ENCODE peak calls at places on chromosomes 6 and 20, in nine cellular contexts. R, X, Q, Z, H, T, A, J and Y are unnamed samples. For H3K36me3, the result is how much of the 10 kb centered on the place peaks cover.

GRCh38 chr20:48791014-48791413 is 36.8 kb downstream of the PREX1 start:
- DNase-seq in A (peak), Q (no peak), H (peak), R (no peak), J (no peak), X (no peak), T (peak), Z (no peak), Y (peak)

GRCh38 chr20:15823718-15824117 is 749.5 kb downstream of the KIF16B start:
- DNase-seq in A (no peak), T (peak), Z (no peak), H (no peak), J (no peak), R (no peak), X (no peak), Q (no peak), Y (no peak)

GRCh38 chr6:93416575-93417420 is 2.6 kb downstream of the EPHA7 start:
- DNase-seq in X (peak), A (peak), Z (peak), T (peak), J (no peak), R (peak), Q (peak), H (peak), Y (no peak)

GRCh38 chr6:32085759-32086458 is 23.2 kb downstream of the TNXB start:
- DNase-seq in T (peak), Q (no peak), X (no peak), R (no peak), J (no peak), H (no peak), A (no peak), Z (no peak), Y (peak)

GRCh38 chr6:225121-225721 is 67.1 kb upstream of the DUSP22 start:
- DNase-seq in Z (no peak), H (peak), J (no peak), X (no peak), Q (no peak), T (no peak), A (no peak), R (no peak), Y (no peak)

GRCh38 chr6:110331383-110331782 is 26.8 kb downstream of the METTL24 start:
- DNase-seq in X (no peak), T (no peak), Q (no peak), Z (no peak), J (no peak), A (no peak), R (no peak), H (no peak), Y (no peak)

GRCh38 chr20:5504061-5504739 is 187.4 kb upstream of the PROKR2 start:
- DNase-seq in Q (no peak), H (no peak), R (peak), X (no peak), Z (no peak), J (no peak), T (peak), A (peak), Y (no peak)

GRCh38 chr6:169428532-169428931 is 174.9 kb upstream of the THBS2 start:
- DNase-seq in Z (peak), J (no peak), X (no peak), Q (no peak), R (no peak), T (no peak), A (peak), H (no peak), Y (no peak)

GRCh38 chr20:59314872-59315500 is 14.6 kb downstream of the EDN3 start:
- DNase-seq in A (no peak), R (no peak), Q (no peak), J (no peak), H (no peak), Z (no peak), X (no peak), T (no peak), Y (no peak)

GRCh38 chr20:43744966-43745733 is 18.3 kb upstream of the GTSF1L start:
- DNase-seq in R (no peak), X (no peak), J (no peak), H (no peak), Q (no peak), T (no peak), Z (peak), A (no peak), Y (peak)

GRCh38 chr6:139977887-139978332 is 603.5 kb upstream of the CITED2 start:
- DNase-seq in Z (no peak), J (no peak), R (no peak), Q (peak), X (no peak), T (no peak), H (peak), A (peak), Y (no peak)

GRCh38 chr20:4925842-4926530 is 75.3 kb downstream of the SLC23A2 start:
- DNase-seq in J (no peak), H (peak), Z (no peak), R (no peak), Q (no peak), X (no peak), T (no peak), A (peak), Y (no peak)

GRCh38 chr20:63636752-63637633 is 10.1 kb upstream of the GMEB2 start:
- DNase-seq in X (no peak), H (no peak), Z (peak), A (peak), J (no peak), Q (no peak), R (no peak), T (no peak), Y (no peak)

GRCh38 chr6:118892248-118893094 is 1.5 kb upstream of the ASF1A start:
- DNase-seq in Q (no peak), A (peak), Z (no peak), R (no peak), H (peak), J (no peak), T (no peak), X (no peak), Y (peak)

GRCh38 chr20:54389872-54390271 is 85.5 kb upstream of the DOK5 start:
- DNase-seq in J (no peak), A (no peak), Q (no peak), X (no peak), H (no peak), T (no peak), R (no peak), Z (no peak), Y (no peak)

GRCh38 chr20:2706688-2707352 is 14.2 kb downstream of the EBF4 start:
- DNase-seq in A (no peak), J (no peak), H (no peak), Q (no peak), T (no peak), X (no peak), R (no peak), Z (peak), Y (no peak)

GRCh38 chr20:59724457-59725366 is 120.4 kb downstream of the PHACTR3 start:
- DNase-seq in H (no peak), R (no peak), T (no peak), Q (no peak), X (no peak), J (no peak), Z (no peak), A (no peak), Y (no peak)

GRCh38 chr6:57216235-57217101 is 5.6 kb downstream of the RAB23 start:
- DNase-seq in T (no peak), Q (no peak), J (no peak), Z (no peak), A (peak), X (no peak), R (no peak), H (peak), Y (no peak)

GRCh38 chr20:35845561-35845960 is 73.7 kb downstream of the PHF20 start:
- DNase-seq in Q (no peak), A (peak), Z (no peak), X (no peak), R (no peak), J (no peak), T (no peak), H (no peak), Y (no peak)

GRCh38 chr20:36830791-36831691 is 44.9 kb upstream of the TLDC2 start:
- DNase-seq in J (no peak), Q (no peak), X (no peak), H (peak), T (peak), Z (no peak), R (peak), A (peak), Y (no peak)

GRCh38 chr6:113879186-113880096 is 22.3 kb downstream of the MARCKS start:
- DNase-seq in Q (peak), R (peak), Z (peak), H (peak), A (peak), J (peak), T (peak), X (peak), Y (peak)

GRCh38 chr6:90039911-90040310 is 145.6 kb downstream of the GJA10 start:
- DNase-seq in Q (no peak), H (no peak), J (no peak), A (peak), T (no peak), Z (no peak), X (no peak), R (no peak), Y (no peak)

GRCh38 chr6:168355716-168356522 is 36.3 kb upstream of the DACT2 start:
- DNase-seq in A (peak), Q (peak), R (peak), H (no peak), X (no peak), J (peak), Z (peak), T (peak), Y (no peak)

GRCh38 chr20:17912916-17913315 is 55.7 kb downstream of the SNX5 start:
- DNase-seq in Q (no peak), R (no peak), A (peak), X (no peak), Z (no peak), H (peak), J (no peak), T (no peak), Y (no peak)

GRCh38 chr6:144217264-144217663 is 66.9 kb downstream of the STX11 start:
- DNase-seq in J (no peak), A (peak), T (no peak), Z (no peak), R (no peak), X (no peak), Q (peak), H (peak), Y (no peak)

GRCh38 chr20:19008497-19008896 is 194.9 kb downstream of the SCP2D1 start:
- DNase-seq in X (no peak), A (no peak), T (no peak), H (peak), Q (no peak), Z (peak), R (peak), J (no peak), Y (no peak)

GRCh38 chr6:36962874-36963273 is 8.3 kb downstream of the PI16 start:
- DNase-seq in Z (peak), A (peak), H (no peak), R (peak), X (no peak), Q (peak), J (no peak), T (no peak), Y (peak)

GRCh38 chr20:48783533-48784272 is 44.1 kb downstream of the PREX1 start:
- DNase-seq in R (no peak), J (no peak), T (no peak), X (no peak), A (peak), H (no peak), Q (no peak), Z (no peak), Y (peak)

GRCh38 chr20:59571591-59572314 is 32.6 kb upstream of the PHACTR3 start:
- DNase-seq in H (peak), X (peak), Z (peak), Q (peak), J (peak), T (peak), R (peak), A (peak), Y (peak)

GRCh38 chr6:125809771-125810315 is 19.1 kb downstream of the NCOA7 start:
- DNase-seq in A (no peak), Z (no peak), Q (no peak), X (no peak), T (no peak), J (no peak), R (no peak), H (no peak), Y (peak)

GRCh38 chr6:1856381-1856780 is 246.7 kb downstream of the FOXC1 start:
- DNase-seq in R (no peak), J (no peak), H (no peak), Q (peak), X (peak), A (peak), Z (no peak), T (peak), Y (peak)

GRCh38 chr20:13799040-13799439 is 14.2 kb downstream of the NDUFAF5 start:
- DNase-seq in H (no peak), T (no peak), Q (no peak), Z (no peak), A (no peak), J (no peak), R (no peak), X (no peak), Y (no peak)

GRCh38 chr20:13800728-13801134 is 15.9 kb downstream of the NDUFAF5 start:
- DNase-seq in Z (no peak), T (peak), X (no peak), Q (peak), J (no peak), H (peak), A (peak), R (no peak), Y (no peak)

GRCh38 chr20:13794667-13795066 is 9.8 kb downstream of the NDUFAF5 start:
- DNase-seq in H (no peak), Z (no peak), R (no peak), J (no peak), A (no peak), X (no peak), Q (no peak), T (no peak), Y (no peak)

GRCh38 chr20:13799974-13800373 is 15.1 kb downstream of the NDUFAF5 start:
- DNase-seq in Z (no peak), H (no peak), T (no peak), A (no peak), Q (no peak), X (no peak), R (no peak), J (no peak), Y (no peak)
- H3K36me3 ChIP-seq in Z (under half), H (half or more), T (half or more), A (under half), Q (under half), X (under half), R (under half), J (half or more), Y (half or more)

DNA sequence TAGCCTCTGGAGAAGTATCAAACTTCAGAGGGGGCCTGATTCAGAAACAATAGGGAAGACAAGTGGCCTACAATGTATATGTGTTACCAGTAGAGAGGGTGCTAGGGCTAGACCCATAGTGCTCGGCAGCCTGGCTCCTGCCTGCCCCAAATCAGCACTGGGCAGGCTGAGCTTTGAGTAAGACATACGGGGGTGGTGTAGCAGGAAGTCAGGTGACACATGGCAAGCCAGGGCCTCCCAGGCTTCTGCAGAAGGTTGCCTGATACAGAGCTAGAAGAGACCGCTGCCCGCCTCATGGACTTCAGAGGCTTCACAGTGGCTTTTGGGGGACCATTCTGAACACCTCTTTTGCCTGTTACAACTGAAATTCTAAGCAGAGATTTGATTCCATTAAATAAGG is 43.4 kb downstream of the RALY start:
- DNase-seq in T (no peak), Q (no peak), A (peak), Z (no peak), R (no peak), H (no peak), J (no peak), X (no peak), Y (no peak)
- TF ChIP-seq EZH2phosphoT487 in T (no peak), Q (no peak), A (no peak), Z (no peak), R (no peak), H (no peak), J (no peak), X (no peak), Y (no peak)

GRCh38 chr20:50844430-50845100 is 49.7 kb downstream of the BCAS4 start:
- DNase-seq in T (no peak), Q (no peak), A (peak), H (peak), Z (no peak), J (peak), R (no peak), X (no peak), Y (peak)
- H3K36me3 ChIP-seq in T (under half), Q (under half), A (under half), H (under half), Z (under half), J (under half), R (under half), X (under half), Y (half or more)

DNA sequence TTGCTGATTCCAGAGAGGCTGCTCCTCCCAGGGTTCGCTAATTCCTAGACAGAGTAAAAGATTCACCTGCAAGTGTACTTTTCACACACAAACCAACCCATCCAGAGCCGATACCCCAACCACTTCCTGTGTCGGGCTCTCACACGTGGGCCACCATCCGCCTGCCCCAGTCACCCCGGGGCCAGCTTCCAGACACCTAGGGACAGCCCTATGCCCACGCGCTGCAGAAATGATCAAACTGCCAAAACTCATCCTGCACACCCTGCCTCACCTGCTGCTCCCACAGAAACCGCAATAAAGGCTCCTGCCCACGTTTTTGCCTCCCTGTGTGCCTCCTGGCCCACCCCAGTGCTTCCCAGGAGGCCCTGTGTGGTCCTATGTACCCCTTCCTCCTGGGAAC is 59.5 kb downstream of the PSMG4 start:
- DNase-seq in Z (no peak), J (no peak), X (no peak), R (no peak), H (no peak), A (no peak), Q (no peak), T (no peak), Y (no peak)
- TF ChIP-seq EZH2phosphoT487 in Z (no peak), J (no peak), X (no peak), R (no peak), H (no peak), A (no peak), Q (no peak), T (no peak), Y (no peak)

DNA sequence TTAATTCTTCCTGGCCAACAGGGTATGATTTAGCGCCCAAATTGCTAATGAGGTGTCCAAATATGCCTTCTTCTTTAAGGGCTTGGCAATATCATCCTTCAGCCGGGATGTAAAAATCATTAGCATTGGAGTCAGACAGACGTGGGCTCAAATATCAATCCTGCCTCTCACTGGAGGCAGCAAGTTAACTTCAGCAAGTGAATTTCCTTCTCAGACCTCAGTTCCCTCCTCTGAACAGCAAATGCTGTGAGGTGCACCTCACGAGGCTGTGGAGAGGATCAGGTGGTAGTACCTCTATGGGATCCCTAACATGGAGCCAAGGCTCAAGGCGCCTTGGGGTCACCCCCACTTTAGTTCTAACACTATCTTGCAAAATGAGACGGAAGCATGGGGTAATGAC is 27.5 kb downstream of the NEDD9 start:
- DNase-seq in J (no peak), R (no peak), Z (no peak), T (no peak), A (no peak), Q (no peak), X (no peak), H (no peak), Y (no peak)
- H3K36me3 ChIP-seq in J (under half), R (under half), Z (under half), T (under half), A (under half), Q (under half), X (under half), H (under half), Y (under half)

GRCh38 chr6:166555066-166555465 is 31.4 kb downstream of the RAMACL start:
- DNase-seq in A (no peak), Z (no peak), R (no peak), T (no peak), X (no peak), Q (no peak), J (no peak), H (no peak), Y (no peak)

GRCh38 chr6:166554316-166554715 is 32.2 kb downstream of the RAMACL start:
- DNase-seq in X (no peak), R (no peak), Z (peak), Q (no peak), T (no peak), H (no peak), A (no peak), J (no peak), Y (no peak)

GRCh38 chr6:166552600-166552999 is 33.9 kb downstream of the RAMACL start:
- DNase-seq in Q (no peak), Z (no peak), J (no peak), R (no peak), H (no peak), T (no peak), A (no peak), X (no peak), Y (no peak)

GRCh38 chr6:166551797-166552495 is 34.5 kb downstream of the RAMACL start:
- DNase-seq in Q (no peak), X (no peak), R (peak), J (no peak), A (no peak), T (no peak), Z (peak), H (no peak), Y (no peak)

DNA sequence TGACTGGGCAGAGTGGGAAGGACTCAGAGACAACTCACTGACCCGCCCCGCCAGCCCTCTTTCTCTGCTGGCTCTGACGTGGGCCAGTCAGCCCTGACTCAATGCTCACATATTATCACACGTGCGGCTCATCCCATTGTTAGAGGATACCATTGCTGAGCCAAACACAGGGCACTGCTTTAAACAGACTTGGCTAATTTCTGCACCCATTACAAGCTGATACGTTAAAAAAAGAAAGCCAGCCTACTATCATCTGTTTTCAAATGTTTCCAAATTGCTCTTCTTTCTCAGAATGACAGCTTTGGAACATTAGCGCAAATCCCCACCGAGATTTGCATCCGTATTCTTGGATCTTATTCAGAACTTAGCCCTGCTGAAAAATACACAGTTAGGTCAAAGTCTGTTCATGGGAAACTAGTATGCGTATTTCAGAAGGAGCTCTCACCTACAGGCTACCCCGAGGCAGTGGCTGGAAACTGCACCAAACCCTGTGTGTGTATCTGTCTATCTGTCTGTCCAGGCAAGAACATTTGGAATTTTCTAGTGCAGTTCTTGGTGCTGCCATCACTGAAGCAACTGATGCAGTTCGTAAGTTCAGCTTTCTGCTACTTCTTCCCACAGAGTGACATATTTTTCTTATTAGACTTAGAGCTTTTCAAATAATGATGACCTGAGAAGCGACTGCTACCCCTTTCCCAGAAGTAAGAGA is 32.8 kb downstream of the RAMACL start:
- DNase-seq in X (no peak), Q (no peak), H (peak), A (peak), T (no peak), R (no peak), Z (no peak), J (no peak), Y (no peak)
- TF ChIP-seq EZH2phosphoT487 in X (no peak), Q (no peak), H (no peak), A (no peak), T (no peak), R (no peak), Z (no peak), J (no peak), Y (no peak)

GRCh38 chr6:43502666-43503065 is 7.5 kb downstream of the LRRC73 start:
- DNase-seq in H (no peak), A (no peak), T (no peak), R (no peak), X (no peak), Q (no peak), J (no peak), Z (no peak), Y (no peak)
- H3K36me3 ChIP-seq in H (under half), A (under half), T (under half), R (under half), X (under half), Q (under half), J (under half), Z (under half), Y (half or more)